ENCODE peak calls at places on chromosomes 2 and 18, in six cellular contexts. One of them, this sample, is unnamed.

GRCh38 chr2:20494246-20494645 is 47.4 kb downstream of the RHOB start:
- DNase-seq in tibial nerve: no peak
- DNase-seq in Caki2: no peak
- DNase-seq in B cell: no peak
- DNase-seq in foreskin melanocyte: no peak
- DNase-seq in activated CD4-positive, alpha-beta T cell treated with anti-CD3 and anti-CD28 coated beads, Interleukin-2, amount 50 U/mL, for 24 hours: no peak
- DNase-seq in this sample: no peak

GRCh38 chr2:12006841-12007240 is 260.4 kb downstream of the LPIN1 start:
- DNase-seq in activated CD4-positive, alpha-beta T cell treated with anti-CD3 and anti-CD28 coated beads, Interleukin-2, amount 50 U/mL, for 24 hours: no peak
- DNase-seq in Caki2: no peak
- DNase-seq in tibial nerve: no peak
- DNase-seq in foreskin melanocyte: no peak
- DNase-seq in B cell: no peak
- DNase-seq in this sample: no peak

GRCh38 chr2:23801396-23801795 is 125.5 kb downstream of the ATAD2B start:
- DNase-seq in activated CD4-positive, alpha-beta T cell treated with anti-CD3 and anti-CD28 coated beads, Interleukin-2, amount 50 U/mL, for 24 hours: no peak
- DNase-seq in tibial nerve: no peak
- DNase-seq in B cell: no peak
- DNase-seq in Caki2: no peak
- DNase-seq in foreskin melanocyte: no peak
- DNase-seq in this sample: no peak

GRCh38 chr2:181784556-181784955 is 104.2 kb upstream of the NEUROD1 start:
- DNase-seq in foreskin melanocyte: no peak
- DNase-seq in Caki2: peak
- DNase-seq in activated CD4-positive, alpha-beta T cell treated with anti-CD3 and anti-CD28 coated beads, Interleukin-2, amount 50 U/mL, for 24 hours: no peak
- DNase-seq in tibial nerve: no peak
- DNase-seq in B cell: no peak
- DNase-seq in this sample: no peak

GRCh38 chr2:99692785-99693184 is 203.0 kb upstream of the REV1 start:
- DNase-seq in tibial nerve: no peak
- DNase-seq in B cell: no peak
- DNase-seq in foreskin melanocyte: no peak
- DNase-seq in activated CD4-positive, alpha-beta T cell treated with anti-CD3 and anti-CD28 coated beads, Interleukin-2, amount 50 U/mL, for 24 hours: no peak
- DNase-seq in Caki2: no peak
- DNase-seq in this sample: no peak

GRCh38 chr2:239055756-239056493 is 208.0 kb downstream of the TWIST2 start:
- DNase-seq in tibial nerve: no peak
- DNase-seq in activated CD4-positive, alpha-beta T cell treated with anti-CD3 and anti-CD28 coated beads, Interleukin-2, amount 50 U/mL, for 24 hours: no peak
- DNase-seq in B cell: no peak
- DNase-seq in Caki2: no peak
- DNase-seq in foreskin melanocyte: peak
- DNase-seq in this sample: no peak

GRCh38 chr18:42514522-42514921 is 559.5 kb downstream of the PIK3C3 start:
- DNase-seq in tibial nerve: no peak
- DNase-seq in activated CD4-positive, alpha-beta T cell treated with anti-CD3 and anti-CD28 coated beads, Interleukin-2, amount 50 U/mL, for 24 hours: no peak
- DNase-seq in foreskin melanocyte: no peak
- DNase-seq in B cell: no peak
- DNase-seq in Caki2: peak
- DNase-seq in this sample: no peak

GRCh38 chr2:166127217-166128155 is at the start of gene SCN1A:
- DNase-seq in tibial nerve: peak
- DNase-seq in foreskin melanocyte: peak
- DNase-seq in Caki2: peak
- DNase-seq in activated CD4-positive, alpha-beta T cell treated with anti-CD3 and anti-CD28 coated beads, Interleukin-2, amount 50 U/mL, for 24 hours: no peak
- DNase-seq in B cell: no peak
- DNase-seq in this sample: no peak

This sample was measured in GOT3.